ENCODE peak calls at places on chromosomes 12 and 14, in ten cellular contexts. C is glutamatergic neuron, D is cardiac fibroblast, P is psoas muscle, S is foreskin fibroblast, Q is pancreas, T is astrocyte, H is nephron progenitor cell, K is upper lobe of right lung, X is neural crest cell. J is an unnamed sample.

GRCh38 chr12:499837-500458 is 40.2 kb downstream of the B4GALNT3 start:
- DNase-seq in X (no peak), S (no peak), T (no peak), K (no peak), Q (no peak), P (no peak), H (no peak), C (no peak), D (peak), J (no peak)

GRCh38 chr14:67331368-67332125 is 28.1 kb downstream of the ATP6V1D start:
- DNase-seq in C (no peak), H (no peak), P (no peak), Q (no peak), X (no peak), D (peak), K (no peak), T (peak), S (peak), J (peak)

GRCh38 chr12:31485570-31485969 is 105.4 kb downstream of the DENND5B start:
- DNase-seq in X (no peak), T (no peak), K (no peak), Q (no peak), S (no peak), D (no peak), H (no peak), C (no peak), P (no peak), J (no peak)

GRCh38 chr12:64457923-64458322 is 6.0 kb downstream of the TBK1 start:
- DNase-seq in Q (no peak), T (no peak), P (no peak), X (no peak), K (no peak), C (no peak), S (no peak), H (no peak), D (no peak), J (no peak)

GRCh38 chr14:52950898-52951729 is at the start of gene FERMT2:
- DNase-seq in S (peak), C (peak), T (peak), H (peak), P (peak), X (peak), D (peak), Q (peak), K (peak), J (peak)

GRCh38 chr12:2152134-2152533 is 99.3 kb downstream of the CACNA1C start:
- DNase-seq in C (no peak), T (no peak), Q (no peak), S (no peak), D (no peak), K (no peak), P (no peak), X (no peak), H (no peak), J (no peak)

GRCh38 chr14:59321184-59321952 is 132.9 kb downstream of the DAAM1 start:
- DNase-seq in S (no peak), D (peak), H (no peak), X (no peak), P (no peak), T (peak), C (no peak), K (no peak), Q (no peak), J (peak)

GRCh38 chr14:91244501-91244901 is at the start of gene GPR68:
- DNase-seq in T (peak), S (peak), D (peak), Q (no peak), C (peak), H (peak), K (no peak), X (no peak), P (peak), J (peak)

GRCh38 chr14:64870160-64870559 is 9.5 kb downstream of the SPTB start:
- DNase-seq in H (no peak), T (no peak), D (no peak), Q (no peak), C (no peak), S (no peak), P (no peak), K (no peak), X (no peak), J (no peak)

GRCh38 chr14:43140453-43140852 is 1366.6 kb downstream of the FSCB start:
- DNase-seq in X (no peak), H (no peak), D (no peak), C (no peak), T (no peak), P (no peak), S (no peak), Q (no peak), K (no peak), J (no peak)

GRCh38 chr12:120588948-120589930 is 8.0 kb upstream of the POP5 start:
- DNase-seq in X (no peak), K (peak), Q (no peak), D (no peak), P (peak), S (no peak), T (no peak), C (no peak), H (no peak), J (no peak)

GRCh38 chr12:85413266-85413665 is 133.2 kb downstream of the ALX1 start:
- DNase-seq in S (no peak), X (no peak), D (no peak), C (no peak), K (no peak), T (no peak), P (no peak), Q (no peak), H (no peak), J (no peak)

GRCh38 chr12:64180951-64181350 is 41.1 kb downstream of the KICS2 start:
- DNase-seq in X (no peak), P (no peak), C (no peak), Q (no peak), H (no peak), S (peak), T (peak), D (peak), K (no peak), J (peak)

GRCh38 chr12:122356192-122356635 is 66.3 kb downstream of the CLIP1 start:
- DNase-seq in X (peak), K (no peak), P (no peak), H (peak), Q (no peak), D (peak), T (peak), S (peak), C (peak), J (peak)

GRCh38 chr14:69763761-69764510 is 3.0 kb upstream of the SRSF5 start:
- DNase-seq in X (no peak), H (no peak), T (no peak), D (no peak), S (peak), C (no peak), K (no peak), P (no peak), Q (no peak), J (peak)

GRCh38 chr12:112017041-112017440 is 3.8 kb downstream of the ERP29 start:
- DNase-seq in T (no peak), D (no peak), P (no peak), H (no peak), X (no peak), C (no peak), K (no peak), S (no peak), Q (no peak), J (no peak)
- TF ChIP-seq CTCF in T (no peak), D (no peak), P (no peak), H (no peak), X (no peak), C (no peak), K (no peak), S (no peak), Q (no peak), J (no peak)

GRCh38 chr12:7832059-7832696 is 40.5 kb downstream of the SLC2A14 start:
- DNase-seq in D (peak), C (peak), K (no peak), P (no peak), H (peak), X (peak), Q (no peak), T (peak), S (peak), J (peak)
- TF ChIP-seq CTCF in D (peak), C (peak), K (peak), P (no peak), H (peak), X (peak), Q (no peak), T (peak), S (peak), J (peak)

GRCh38 chr14:85234626-85235025 is 295.3 kb upstream of the FLRT2 start:
- DNase-seq in P (no peak), C (no peak), S (no peak), K (no peak), Q (no peak), H (no peak), D (no peak), T (no peak), X (no peak), J (no peak)
- TF ChIP-seq CTCF in P (no peak), C (no peak), S (no peak), K (no peak), Q (no peak), H (no peak), D (no peak), T (no peak), X (no peak), J (no peak)

GRCh38 chr14:46048127-46048526 is 603.5 kb downstream of the RPL10L start:
- DNase-seq in P (no peak), H (peak), S (peak), T (peak), K (no peak), X (peak), D (no peak), C (peak), Q (no peak), J (peak)
- TF ChIP-seq CTCF in P (no peak), H (peak), S (peak), T (no peak), K (no peak), X (no peak), D (no peak), C (no peak), Q (no peak), J (peak)

J was measured in brain microvascular endothelial cell.